ENCODE peak calls at places on chromosomes 2 and 18, in six cellular contexts. L, E, Q, I, U and A are unnamed samples.
A peak's percentile ranks its signal among the peaks of the same experiment; 100 is the strongest.

GRCh38 chr18:9260388-9261380 is 73.9 kb upstream of the TWSG1 start:
- DNase-seq in L (no peak), I (no peak), E (no peak), U (no peak), Q (no peak), A (no peak)

GRCh38 chr2:37376421-37377186 is 32.2 kb downstream of the QPCT start:
- DNase-seq in I (peak; percentile 33), E (no peak), U (no peak), L (no peak), Q (no peak), A (peak; percentile 76)

GRCh38 chr2:19746611-19747309 is 155.0 kb downstream of the TTC32 start:
- DNase-seq in U (no peak), L (no peak), E (peak; percentile 19), I (no peak), Q (peak; percentile 72), A (no peak)

GRCh38 chr2:44267269-44268258 is 7.7 kb upstream of the SLC3A1 start:
- DNase-seq in L (no peak), U (no peak), Q (no peak), E (no peak), I (no peak), A (peak; percentile 20)

GRCh38 chr2:181472990-181473389 is 15.8 kb downstream of the ITGA4 start:
- DNase-seq in Q (no peak), I (no peak), U (no peak), L (no peak), E (no peak), A (no peak)

GRCh38 chr2:9158786-9159779 is 47.5 kb upstream of the ASAP2 start:
- DNase-seq in E (no peak), U (no peak), I (no peak), L (no peak), Q (no peak), A (no peak)

GRCh38 chr2:128473175-128474013 is 154.7 kb upstream of the HS6ST1 start:
- DNase-seq in I (peak; percentile 17), Q (no peak), E (no peak), U (peak; percentile 39), L (no peak), A (no peak)

GRCh38 chr2:99710720-99711612 is 221.1 kb upstream of the REV1 start:
- DNase-seq in E (no peak), Q (no peak), L (no peak), U (no peak), I (no peak), A (no peak)

GRCh38 chr2:102436284-102436683 is 13.3 kb downstream of the IL18RAP start:
- DNase-seq in I (no peak), U (no peak), L (no peak), Q (no peak), E (no peak), A (no peak)

GRCh38 chr2:231464576-231465540 is 574 bp upstream of the NCL start:
- DNase-seq in E (peak; percentile 30), U (peak; percentile 99), Q (peak; percentile 93), L (peak; percentile 99), I (peak; percentile 38), A (peak; percentile 98)

GRCh38 chr2:213149332-213149875 is 2.0 kb downstream of the IKZF2 start:
- DNase-seq in E (no peak), L (no peak), Q (no peak), I (no peak), U (no peak), A (no peak)

GRCh38 chr2:20052872-20053281 is 1.4 kb upstream of the LAPTM4A start:
- DNase-seq in E (no peak), I (peak; percentile 79), L (no peak), U (no peak), Q (peak; percentile 81), A (peak; percentile 86)

GRCh38 chr2:208128136-208128535 is 1.5 kb downstream of the CRYGC start:
- DNase-seq in Q (no peak), I (no peak), E (no peak), U (no peak), L (no peak), A (no peak)

GRCh38 chr2:176665086-176665485 is 395.8 kb downstream of the MTX2 start:
- DNase-seq in U (no peak), I (no peak), L (no peak), E (no peak), Q (no peak), A (no peak)

GRCh38 chr2:216117566-216117965 is 8.4 kb downstream of the XRCC5 start:
- DNase-seq in Q (no peak), E (no peak), I (no peak), U (no peak), L (no peak), A (no peak)

GRCh38 chr2:239719791-239720410 is 305.2 kb downstream of the NDUFA10 start:
- DNase-seq in Q (no peak), L (no peak), E (no peak), U (peak; percentile 28), I (no peak), A (no peak)

GRCh38 chr2:74454654-74455511 is at the start of gene INO80B:
- DNase-seq in U (peak; percentile 96), Q (peak; percentile 92), I (peak; percentile 97), L (peak; percentile 96), E (peak; percentile 97), A (peak; percentile 96)

GRCh38 chr2:133641497-133641896 is 73.2 kb upstream of the NCKAP5 start:
- DNase-seq in L (no peak), Q (no peak), E (no peak), I (peak; percentile 11), U (peak; percentile 44), A (no peak)

GRCh38 chr2:127569274-127570065 is 34.0 kb downstream of the MYO7B start:
- DNase-seq in E (no peak), U (peak; percentile 28), L (no peak), Q (no peak), I (no peak), A (no peak)

GRCh38 chr2:215465246-215465645 is 29.4 kb upstream of the FN1 start:
- DNase-seq in Q (no peak), I (no peak), L (no peak), E (no peak), U (no peak), A (no peak)

GRCh38 chr18:55351220-55351619 is 236.8 kb downstream of the TCF4 start:
- DNase-seq in I (no peak), Q (no peak), E (no peak), U (no peak), L (no peak), A (no peak)

GRCh38 chr2:113021312-113021711 is 16.1 kb downstream of the IL36A start:
- DNase-seq in U (no peak), Q (no peak), L (no peak), E (no peak), I (no peak), A (no peak)

GRCh38 chr2:105919826-105920225 is 175.1 kb downstream of the NCK2 start:
- DNase-seq in E (peak; percentile 35), I (peak; percentile 30), U (no peak), L (no peak), Q (peak; percentile 12), A (no peak)

GRCh38 chr2:104853926-104854506 is at the start of gene POU3F3:
- DNase-seq in L (peak; percentile 74), E (no peak), Q (peak; percentile 35), I (peak; percentile 66), U (no peak), A (peak; percentile 29)

GRCh38 chr2:190626656-190627055 is 22.2 kb upstream of the NAB1 start:
- DNase-seq in L (no peak), I (no peak), E (no peak), Q (no peak), U (no peak), A (no peak)

GRCh38 chr2:182015334-182016109 is 29.9 kb downstream of the PPP1R1C start:
- DNase-seq in E (no peak), L (no peak), U (no peak), Q (no peak), I (no peak), A (no peak)

GRCh38 chr2:205563646-205564045 is 118.7 kb upstream of the NRP2 start:
- DNase-seq in L (peak; percentile 64), E (no peak), Q (peak; percentile 13), U (no peak), I (peak; percentile 42), A (no peak)

GRCh38 chr2:228545749-228546148 is 364.3 kb upstream of the SPHKAP start:
- DNase-seq in U (no peak), I (no peak), L (no peak), Q (no peak), E (no peak), A (no peak)

GRCh38 chr2:36058076-36058475 is 297.5 kb upstream of the CRIM1 start:
- DNase-seq in U (no peak), I (no peak), E (no peak), Q (no peak), L (no peak), A (no peak)

GRCh38 chr2:85732467-85733120 is 21.2 kb upstream of the ATOH8 start:
- DNase-seq in Q (no peak), E (no peak), U (no peak), L (no peak), I (no peak), A (no peak)
- H3K4me1 ChIP-seq in Q (peaks cover 35% of the 10 kb centered on the region), E (peaks cover 16% of the 10 kb centered on the region), U (peaks cover 12% of the 10 kb centered on the region), L (peaks cover 54% of the 10 kb centered on the region), I (no peaks in the 10 kb centered on the region), A (peaks cover 17% of the 10 kb centered on the region)

DNA sequence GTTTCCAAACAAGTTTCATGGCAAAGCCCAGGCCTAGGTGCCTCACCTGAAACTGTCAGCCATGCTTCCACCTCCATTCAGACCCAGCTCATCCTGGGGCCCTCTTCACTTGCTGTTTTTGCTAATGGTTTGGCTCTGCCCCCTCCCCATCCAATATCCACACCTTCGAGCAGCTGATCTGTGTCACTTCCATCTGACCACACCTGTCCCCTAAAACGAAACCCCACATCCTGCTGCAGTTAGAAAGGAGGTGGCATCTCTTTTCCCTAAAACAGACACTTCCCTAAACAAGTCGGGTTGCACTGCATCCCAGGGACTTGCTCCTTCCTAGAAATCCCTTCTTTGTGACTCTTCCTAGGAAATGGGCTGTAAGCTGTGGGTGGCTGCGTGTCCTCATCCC is 748.7 kb upstream of the SALL3 start:
- DNase-seq in I (no peak), U (no peak), Q (no peak), E (no peak), L (no peak), A (no peak)
- TF ChIP-seq POLR2A in I (no peak), U (no peak), Q (no peak), E (no peak), L (no peak), A (no peak)

GRCh38 chr2:949894-950626 is 589 bp upstream of the SNTG2 start:
- DNase-seq in E (no peak), L (no peak), I (no peak), U (no peak), Q (no peak), A (no peak)
- H3K4me3 ChIP-seq in E (no peak overlapping the region), L (peak overlapping the region; percentile 57), I (peak overlapping the region; percentile 38), U (peak overlapping the region; percentile 45), Q (peak overlapping the region; percentile 37), A (peak overlapping the region; percentile 55)

GRCh38 chr18:13441731-13442130 is 223.2 kb downstream of the LDLRAD4 start:
- DNase-seq in U (no peak), E (no peak), L (no peak), I (no peak), Q (no peak), A (no peak)
- H3K4me1 ChIP-seq in U (peaks cover 35% of the 10 kb centered on the region), E (peaks cover 50% of the 10 kb centered on the region), L (peaks cover 33% of the 10 kb centered on the region), I (no peaks in the 10 kb centered on the region), Q (peaks cover 25% of the 10 kb centered on the region), A (peaks cover under 1% of the 10 kb centered on the region)

GRCh38 chr18:73232933-73233332 is 365.1 kb upstream of the NETO1 start:
- DNase-seq in Q (no peak), I (no peak), U (no peak), L (no peak), E (no peak), A (no peak)

GRCh38 chr18:73240899-73241298 is 373.1 kb upstream of the NETO1 start:
- DNase-seq in E (no peak), Q (no peak), U (no peak), I (no peak), L (no peak), A (no peak)

GRCh38 chr18:73235921-73236320 is 368.1 kb upstream of the NETO1 start:
- DNase-seq in Q (no peak), U (no peak), E (no peak), I (no peak), L (no peak), A (no peak)

GRCh38 chr18:73235491-73235890 is 367.7 kb upstream of the NETO1 start:
- DNase-seq in L (no peak), U (no peak), E (peak; percentile 2), I (no peak), Q (peak; percentile 1), A (no peak)
- TF ChIP-seq POLR2A in L (no peak), U (no peak), E (no peak), I (no peak), Q (no peak), A (no peak)